ENCODE peak calls at places on chromosomes 11 and 22, in six cellular contexts. K, W, X, V, C and Y are unnamed samples.

GRCh38 chr11:101738494-101738893 is 154.7 kb upstream of the TRPC6 start:
- DNase-seq in K (no peak), W (no peak), C (no peak), X (no peak), V (no peak), Y (no peak)

GRCh38 chr22:29998627-29999026 is 81.6 kb upstream of the HORMAD2 start:
- DNase-seq in C (no peak), X (no peak), W (no peak), V (no peak), K (no peak), Y (no peak)

GRCh38 chr11:63920126-63920869 is 3.3 kb upstream of the RCOR2 start:
- DNase-seq in C (peak), K (peak), V (peak), W (no peak), X (peak), Y (peak)

GRCh38 chr11:2436521-2437031 is 7.7 kb downstream of the TRPM5 start:
- DNase-seq in K (no peak), X (no peak), W (peak), C (no peak), V (no peak), Y (no peak)

GRCh38 chr11:68743539-68743938 is 7.8 kb downstream of the TESMIN start:
- DNase-seq in K (no peak), W (no peak), C (no peak), V (no peak), X (no peak), Y (no peak)

GRCh38 chr11:27234043-27234668 is 128.9 kb downstream of the CCDC34 start:
- DNase-seq in W (no peak), C (no peak), K (peak), X (no peak), V (peak), Y (no peak)

GRCh38 chr11:124578761-124579160 is 9.0 kb downstream of the OR8A1 start:
- DNase-seq in W (no peak), C (no peak), V (no peak), X (no peak), K (no peak), Y (no peak)

GRCh38 chr11:87369888-87370287 is 332.2 kb downstream of the TMEM135 start:
- DNase-seq in X (no peak), K (no peak), V (no peak), C (no peak), W (no peak), Y (no peak)

GRCh38 chr22:45627489-45628233 is 44.0 kb upstream of the ATXN10 start:
- DNase-seq in C (no peak), W (peak), X (no peak), V (no peak), K (no peak), Y (no peak)

GRCh38 chr22:31585161-31585859 is 76.7 kb downstream of the PISD start:
- DNase-seq in V (no peak), W (no peak), K (no peak), X (no peak), C (no peak), Y (no peak)

GRCh38 chr11:95419915-95420314 is 188.9 kb upstream of the SESN3 start:
- DNase-seq in X (no peak), W (no peak), C (no peak), K (no peak), V (no peak), Y (no peak)

GRCh38 chr11:19091366-19091765 is 25.6 kb upstream of the ZDHHC13 start:
- DNase-seq in C (peak), V (no peak), K (no peak), W (no peak), X (no peak), Y (no peak)

GRCh38 chr11:130699561-130699960 is 216.7 kb downstream of the SNX19 start:
- DNase-seq in V (no peak), W (no peak), C (peak), K (no peak), X (no peak), Y (no peak)

GRCh38 chr11:10930961-10931760 is 73.3 kb upstream of the ZBED5 start:
- DNase-seq in X (peak), V (peak), K (peak), W (peak), C (peak), Y (peak)

GRCh38 chr11:94283678-94284077 is 20.7 kb upstream of the IZUMO1R start:
- DNase-seq in C (no peak), W (no peak), K (no peak), X (no peak), V (no peak), Y (no peak)

GRCh38 chr11:117064275-117064674 is 34.0 kb downstream of the SIK3 start:
- DNase-seq in C (no peak), X (no peak), V (no peak), K (no peak), W (no peak), Y (no peak)

GRCh38 chr11:12537778-12538401 is 136.3 kb upstream of the TEAD1 start:
- DNase-seq in X (peak), K (peak), C (no peak), V (no peak), W (no peak), Y (peak)

GRCh38 chr11:58905141-58905715 is 34.1 kb upstream of the GLYATL1 start:
- DNase-seq in K (peak), C (peak), W (peak), V (peak), X (no peak), Y (no peak)

GRCh38 chr22:50399751-50400331 is 56.7 kb downstream of the PPP6R2 start:
- DNase-seq in W (peak), K (peak), X (no peak), C (peak), V (peak), Y (no peak)

GRCh38 chr22:36218648-36219047 is 17.0 kb upstream of the APOL4 start:
- DNase-seq in C (no peak), X (no peak), V (no peak), K (no peak), W (no peak), Y (no peak)

GRCh38 chr11:573146-573759 is 3.0 kb upstream of the PHRF1 start:
- DNase-seq in C (no peak), V (no peak), W (no peak), K (no peak), X (no peak), Y (no peak)

GRCh38 chr11:123174196-123175183 is 20.6 kb downstream of the CLMP start:
- DNase-seq in X (peak), V (peak), W (no peak), K (peak), C (no peak), Y (no peak)

GRCh38 chr11:117535870-117536411 is 208.3 kb downstream of the CEP164 start:
- DNase-seq in K (no peak), W (no peak), X (no peak), V (no peak), C (no peak), Y (no peak)

GRCh38 chr11:88297320-88298263 is 39.9 kb downstream of the CTSC start:
- DNase-seq in V (no peak), W (no peak), K (no peak), C (peak), X (no peak), Y (no peak)

DNA sequence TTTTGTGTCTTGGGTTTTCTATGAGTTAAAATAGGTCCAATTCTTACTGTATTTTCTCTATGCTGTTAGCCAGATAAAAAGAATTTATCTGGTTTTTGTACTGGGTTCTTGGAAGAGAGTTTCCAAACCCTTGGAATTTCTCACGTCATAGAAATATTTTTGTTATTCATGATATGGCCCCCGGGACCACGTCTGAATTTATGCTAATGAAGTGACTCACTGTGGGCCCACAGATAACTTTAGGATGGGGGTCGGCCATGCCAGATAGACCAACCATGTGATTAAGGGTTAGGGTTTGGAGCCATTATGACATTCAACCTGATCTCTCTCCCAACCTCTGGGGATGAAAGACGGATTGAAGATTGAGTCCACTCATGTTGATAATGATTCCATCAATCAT is 35.6 kb upstream of the DDI1 start:
- DNase-seq in X (no peak), W (no peak), K (no peak), V (no peak), C (no peak), Y (no peak)
- H3K27ac ChIP-seq in X (no peak), W (no peak), K (no peak), V (no peak), C (no peak), Y (no peak)

GRCh38 chr11:114291847-114292680 is 4.1 kb upstream of the NNMT start:
- DNase-seq in W (no peak), V (no peak), X (no peak), K (no peak), C (no peak), Y (no peak)
- TF ChIP-seq CTCF in W (no peak), V (no peak), X (no peak), K (no peak), C (no peak), Y (no peak)

GRCh38 chr11:14322510-14322909 is 36.5 kb downstream of the RRAS2 start:
- DNase-seq in C (no peak), K (no peak), V (no peak), W (no peak), X (no peak), Y (no peak)

GRCh38 chr11:14320020-14320419 is 39.0 kb downstream of the RRAS2 start:
- DNase-seq in X (no peak), C (no peak), W (no peak), V (no peak), K (no peak), Y (no peak)

GRCh38 chr11:14327105-14327504 is 31.9 kb downstream of the RRAS2 start:
- DNase-seq in X (no peak), K (no peak), W (no peak), C (no peak), V (no peak), Y (no peak)

GRCh38 chr11:14318581-14318981 is 40.4 kb downstream of the RRAS2 start:
- DNase-seq in X (no peak), V (no peak), K (no peak), W (no peak), C (no peak), Y (no peak)

GRCh38 chr11:14323118-14323676 is 35.8 kb downstream of the RRAS2 start:
- DNase-seq in X (no peak), C (no peak), V (no peak), W (no peak), K (no peak), Y (no peak)
- H3K4me3 ChIP-seq in X (no peak), C (no peak), V (no peak), W (no peak), K (no peak), Y (no peak)

DNA sequence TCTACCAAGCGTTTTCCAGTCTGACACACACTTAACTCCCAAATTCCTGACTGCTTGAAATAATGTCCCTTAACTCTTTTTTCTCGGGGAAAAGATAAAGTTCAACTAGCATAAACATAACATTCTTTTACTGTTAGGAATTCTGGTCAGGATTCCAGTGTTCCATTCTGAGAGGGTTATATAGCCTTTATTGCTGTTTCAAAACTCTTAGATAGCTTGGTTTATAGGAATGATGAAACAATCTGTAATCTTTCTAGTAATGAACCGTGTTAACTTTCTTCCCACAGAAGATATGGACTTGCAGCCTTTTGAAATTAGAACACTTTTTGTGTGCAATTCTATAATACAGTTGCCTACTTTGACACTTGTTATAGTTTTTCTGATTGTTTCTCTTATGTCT is 8.6 kb downstream of the REXO2 start:
- DNase-seq in X (no peak), K (no peak), V (no peak), C (no peak), W (no peak), Y (no peak)
- H3K27ac ChIP-seq in X (no peak), K (no peak), V (no peak), C (no peak), W (no peak), Y (no peak)

GRCh38 chr11:73195191-73196007 is 22.7 kb upstream of the P2RY2 start:
- DNase-seq in W (no peak), X (no peak), C (no peak), V (no peak), K (no peak), Y (no peak)
- TF ChIP-seq CTCF in W (no peak), X (no peak), C (no peak), V (no peak), K (no peak), Y (no peak)

GRCh38 chr11:65539401-65540289 is 14.8 kb downstream of the SCYL1 start:
- DNase-seq in K (no peak), X (no peak), C (peak), W (no peak), V (peak), Y (peak)
- H3K4me3 ChIP-seq in K (peak), X (peak), C (peak), W (peak), V (peak), Y (peak)

GRCh38 chr11:57318178-57318577 is 6.6 kb downstream of the TNKS1BP1 start:
- DNase-seq in K (no peak), W (no peak), V (no peak), C (no peak), X (no peak), Y (no peak)

GRCh38 chr11:57321996-57322880 is 2.5 kb downstream of the TNKS1BP1 start:
- DNase-seq in W (peak), K (peak), X (peak), C (peak), V (peak), Y (peak)

GRCh38 chr11:57321388-57321995 is 3.3 kb downstream of the TNKS1BP1 start:
- DNase-seq in K (no peak), W (no peak), V (no peak), C (no peak), X (no peak), Y (no peak)

GRCh38 chr11:57320719-57321387 is 3.9 kb downstream of the TNKS1BP1 start:
- DNase-seq in K (no peak), C (no peak), X (no peak), V (no peak), W (no peak), Y (no peak)

GRCh38 chr11:57320067-57320718 is 4.6 kb downstream of the TNKS1BP1 start:
- DNase-seq in C (no peak), X (no peak), K (no peak), V (no peak), W (no peak), Y (no peak)
- H3K27ac ChIP-seq in C (no peak), X (peak), K (no peak), V (no peak), W (no peak), Y (peak)